ENCODE peak calls at places on chromosomes 1 and 21, in nine cellular contexts. One of them, this sample, is unnamed.

GRCh38 chr1:247362074-247362597 is 30.5 kb upstream of the ZNF496 start:
- DNase-seq in stimulated activated CD8-positive, alpha-beta memory T cell treated with anti-CD3 and anti-CD28 coated beads, Interleukin-12 subunit alpha, Interleukin-12 subunit beta, amount 100 ng/mL, for 1 hour: no peak
- DNase-seq in neural progenitor cell: no peak
- DNase-seq in HFF-Myc: no peak
- DNase-seq in upper lobe of right lung: no peak
- DNase-seq in activated B cell treated with CpG ODN at 0.5 μM for 24 hours: no peak
- DNase-seq in foreskin fibroblast: no peak
- DNase-seq in fibroblast of lung: no peak
- DNase-seq in HFFc6: no peak
- DNase-seq in this sample: no peak

GRCh38 chr1:36380782-36381181 is 4.9 kb downstream of the STK40 start:
- DNase-seq in stimulated activated CD8-positive, alpha-beta memory T cell treated with anti-CD3 and anti-CD28 coated beads, Interleukin-12 subunit alpha, Interleukin-12 subunit beta, amount 100 ng/mL, for 1 hour: no peak
- DNase-seq in neural progenitor cell: no peak
- DNase-seq in HFF-Myc: no peak
- DNase-seq in upper lobe of right lung: no peak
- DNase-seq in activated B cell treated with CpG ODN at 0.5 μM for 24 hours: no peak
- DNase-seq in foreskin fibroblast: no peak
- DNase-seq in fibroblast of lung: no peak
- DNase-seq in HFFc6: no peak
- DNase-seq in this sample: no peak

GRCh38 chr1:109904105-109904817 is 6.4 kb upstream of the CSF1 start:
- DNase-seq in stimulated activated CD8-positive, alpha-beta memory T cell treated with anti-CD3 and anti-CD28 coated beads, Interleukin-12 subunit alpha, Interleukin-12 subunit beta, amount 100 ng/mL, for 1 hour: no peak
- DNase-seq in neural progenitor cell: no peak
- DNase-seq in HFF-Myc: no peak
- DNase-seq in upper lobe of right lung: no peak
- DNase-seq in activated B cell treated with CpG ODN at 0.5 μM for 24 hours: no peak
- DNase-seq in foreskin fibroblast: no peak
- DNase-seq in fibroblast of lung: peak; percentile 58
- DNase-seq in HFFc6: no peak
- DNase-seq in this sample: no peak

GRCh38 chr21:41948901-41949300 is 4.9 kb downstream of the C2CD2 start:
- DNase-seq in stimulated activated CD8-positive, alpha-beta memory T cell treated with anti-CD3 and anti-CD28 coated beads, Interleukin-12 subunit alpha, Interleukin-12 subunit beta, amount 100 ng/mL, for 1 hour: no peak
- DNase-seq in neural progenitor cell: no peak
- DNase-seq in HFF-Myc: no peak
- DNase-seq in upper lobe of right lung: no peak
- DNase-seq in activated B cell treated with CpG ODN at 0.5 μM for 24 hours: no peak
- DNase-seq in foreskin fibroblast: no peak
- DNase-seq in fibroblast of lung: no peak
- DNase-seq in HFFc6: no peak
- DNase-seq in this sample: no peak

GRCh38 chr1:6034750-6035096 is 11.0 kb upstream of the KCNAB2 start:
- DNase-seq in stimulated activated CD8-positive, alpha-beta memory T cell treated with anti-CD3 and anti-CD28 coated beads, Interleukin-12 subunit alpha, Interleukin-12 subunit beta, amount 100 ng/mL, for 1 hour: no peak
- DNase-seq in neural progenitor cell: no peak
- DNase-seq in HFF-Myc: no peak
- DNase-seq in upper lobe of right lung: no peak
- DNase-seq in activated B cell treated with CpG ODN at 0.5 μM for 24 hours: no peak
- DNase-seq in foreskin fibroblast: no peak
- DNase-seq in fibroblast of lung: no peak
- DNase-seq in HFFc6: no peak
- DNase-seq in this sample: no peak

GRCh38 chr1:222521299-222522104 is 26.4 kb downstream of the HHIPL2 start:
- DNase-seq in stimulated activated CD8-positive, alpha-beta memory T cell treated with anti-CD3 and anti-CD28 coated beads, Interleukin-12 subunit alpha, Interleukin-12 subunit beta, amount 100 ng/mL, for 1 hour: no peak
- DNase-seq in neural progenitor cell: no peak
- DNase-seq in HFF-Myc: peak; percentile 61
- DNase-seq in upper lobe of right lung: no peak
- DNase-seq in activated B cell treated with CpG ODN at 0.5 μM for 24 hours: no peak
- DNase-seq in foreskin fibroblast: peak; percentile 81
- DNase-seq in fibroblast of lung: peak; percentile 53
- DNase-seq in HFFc6: peak; percentile 82
- DNase-seq in this sample: no peak

GRCh38 chr1:21774835-21775541 is 8.0 kb downstream of the USP48 start:
- DNase-seq in stimulated activated CD8-positive, alpha-beta memory T cell treated with anti-CD3 and anti-CD28 coated beads, Interleukin-12 subunit alpha, Interleukin-12 subunit beta, amount 100 ng/mL, for 1 hour: no peak
- DNase-seq in neural progenitor cell: no peak
- DNase-seq in HFF-Myc: no peak
- DNase-seq in upper lobe of right lung: no peak
- DNase-seq in activated B cell treated with CpG ODN at 0.5 μM for 24 hours: no peak
- DNase-seq in foreskin fibroblast: no peak
- DNase-seq in fibroblast of lung: no peak
- DNase-seq in HFFc6: no peak
- DNase-seq in this sample: no peak

GRCh38 chr1:190168893-190169292 is 308.8 kb downstream of the BRINP3 start:
- DNase-seq in stimulated activated CD8-positive, alpha-beta memory T cell treated with anti-CD3 and anti-CD28 coated beads, Interleukin-12 subunit alpha, Interleukin-12 subunit beta, amount 100 ng/mL, for 1 hour: no peak
- DNase-seq in neural progenitor cell: no peak
- DNase-seq in HFF-Myc: no peak
- DNase-seq in upper lobe of right lung: no peak
- DNase-seq in activated B cell treated with CpG ODN at 0.5 μM for 24 hours: no peak
- DNase-seq in foreskin fibroblast: no peak
- DNase-seq in fibroblast of lung: peak; percentile 39
- DNase-seq in HFFc6: no peak
- DNase-seq in this sample: no peak

GRCh38 chr1:204584699-204585372 is 68.6 kb downstream of the MDM4 start:
- DNase-seq in stimulated activated CD8-positive, alpha-beta memory T cell treated with anti-CD3 and anti-CD28 coated beads, Interleukin-12 subunit alpha, Interleukin-12 subunit beta, amount 100 ng/mL, for 1 hour: no peak
- DNase-seq in neural progenitor cell: no peak
- DNase-seq in HFF-Myc: no peak
- DNase-seq in upper lobe of right lung: no peak
- DNase-seq in activated B cell treated with CpG ODN at 0.5 μM for 24 hours: no peak
- DNase-seq in foreskin fibroblast: no peak
- DNase-seq in fibroblast of lung: no peak
- DNase-seq in HFFc6: no peak
- DNase-seq in this sample: no peak

GRCh38 chr1:184199797-184200170 is 148.3 kb downstream of the TSEN15 start:
- DNase-seq in stimulated activated CD8-positive, alpha-beta memory T cell treated with anti-CD3 and anti-CD28 coated beads, Interleukin-12 subunit alpha, Interleukin-12 subunit beta, amount 100 ng/mL, for 1 hour: no peak
- DNase-seq in neural progenitor cell: peak; percentile 33
- DNase-seq in HFF-Myc: no peak
- DNase-seq in upper lobe of right lung: no peak
- DNase-seq in activated B cell treated with CpG ODN at 0.5 μM for 24 hours: no peak
- DNase-seq in foreskin fibroblast: no peak
- DNase-seq in fibroblast of lung: no peak
- DNase-seq in HFFc6: no peak
- DNase-seq in this sample: no peak

GRCh38 chr1:54934869-54935268 is 45.6 kb upstream of the TMEM61 start:
- DNase-seq in stimulated activated CD8-positive, alpha-beta memory T cell treated with anti-CD3 and anti-CD28 coated beads, Interleukin-12 subunit alpha, Interleukin-12 subunit beta, amount 100 ng/mL, for 1 hour: no peak
- DNase-seq in neural progenitor cell: no peak
- DNase-seq in HFF-Myc: peak; percentile 85
- DNase-seq in upper lobe of right lung: no peak
- DNase-seq in activated B cell treated with CpG ODN at 0.5 μM for 24 hours: no peak
- DNase-seq in foreskin fibroblast: peak; percentile 85
- DNase-seq in fibroblast of lung: peak; percentile 96
- DNase-seq in HFFc6: peak; percentile 88
- DNase-seq in this sample: peak; percentile 88

GRCh38 chr1:86546787-86547221 is at the start of gene CLCA4:
- DNase-seq in stimulated activated CD8-positive, alpha-beta memory T cell treated with anti-CD3 and anti-CD28 coated beads, Interleukin-12 subunit alpha, Interleukin-12 subunit beta, amount 100 ng/mL, for 1 hour: no peak
- DNase-seq in neural progenitor cell: no peak
- DNase-seq in HFF-Myc: no peak
- DNase-seq in upper lobe of right lung: no peak
- DNase-seq in activated B cell treated with CpG ODN at 0.5 μM for 24 hours: no peak
- DNase-seq in foreskin fibroblast: no peak
- DNase-seq in fibroblast of lung: no peak
- DNase-seq in HFFc6: no peak
- DNase-seq in this sample: no peak

GRCh38 chr1:24966121-24966723 is 36.1 kb upstream of the RUNX3 start:
- DNase-seq in stimulated activated CD8-positive, alpha-beta memory T cell treated with anti-CD3 and anti-CD28 coated beads, Interleukin-12 subunit alpha, Interleukin-12 subunit beta, amount 100 ng/mL, for 1 hour: no peak
- DNase-seq in neural progenitor cell: no peak
- DNase-seq in HFF-Myc: no peak
- DNase-seq in upper lobe of right lung: no peak
- DNase-seq in activated B cell treated with CpG ODN at 0.5 μM for 24 hours: no peak
- DNase-seq in foreskin fibroblast: no peak
- DNase-seq in fibroblast of lung: no peak
- DNase-seq in HFFc6: no peak
- DNase-seq in this sample: no peak

GRCh38 chr1:51819810-51820209 is 58.7 kb downstream of the NRDC start:
- DNase-seq in stimulated activated CD8-positive, alpha-beta memory T cell treated with anti-CD3 and anti-CD28 coated beads, Interleukin-12 subunit alpha, Interleukin-12 subunit beta, amount 100 ng/mL, for 1 hour: no peak
- DNase-seq in neural progenitor cell: no peak
- DNase-seq in HFF-Myc: no peak
- DNase-seq in upper lobe of right lung: no peak
- DNase-seq in activated B cell treated with CpG ODN at 0.5 μM for 24 hours: no peak
- DNase-seq in foreskin fibroblast: no peak
- DNase-seq in fibroblast of lung: peak; percentile 13
- DNase-seq in HFFc6: no peak
- DNase-seq in this sample: no peak

GRCh38 chr1:239635276-239635675 is 248.9 kb downstream of the CHRM3 start:
- DNase-seq in stimulated activated CD8-positive, alpha-beta memory T cell treated with anti-CD3 and anti-CD28 coated beads, Interleukin-12 subunit alpha, Interleukin-12 subunit beta, amount 100 ng/mL, for 1 hour: no peak
- DNase-seq in neural progenitor cell: no peak
- DNase-seq in HFF-Myc: no peak
- DNase-seq in upper lobe of right lung: no peak
- DNase-seq in activated B cell treated with CpG ODN at 0.5 μM for 24 hours: no peak
- DNase-seq in foreskin fibroblast: no peak
- DNase-seq in fibroblast of lung: no peak
- DNase-seq in HFFc6: no peak
- DNase-seq in this sample: no peak

GRCh38 chr21:33451634-33452071 is 28.1 kb downstream of the TMEM50B start:
- DNase-seq in stimulated activated CD8-positive, alpha-beta memory T cell treated with anti-CD3 and anti-CD28 coated beads, Interleukin-12 subunit alpha, Interleukin-12 subunit beta, amount 100 ng/mL, for 1 hour: no peak
- DNase-seq in neural progenitor cell: no peak
- DNase-seq in HFF-Myc: no peak
- DNase-seq in upper lobe of right lung: no peak
- DNase-seq in activated B cell treated with CpG ODN at 0.5 μM for 24 hours: no peak
- DNase-seq in foreskin fibroblast: peak; percentile 14
- DNase-seq in fibroblast of lung: peak; percentile 22
- DNase-seq in HFFc6: peak; percentile 32
- DNase-seq in this sample: no peak

GRCh38 chr1:113048064-113048463 is 24.9 kb upstream of the LRIG2 start:
- DNase-seq in stimulated activated CD8-positive, alpha-beta memory T cell treated with anti-CD3 and anti-CD28 coated beads, Interleukin-12 subunit alpha, Interleukin-12 subunit beta, amount 100 ng/mL, for 1 hour: no peak
- DNase-seq in neural progenitor cell: no peak
- DNase-seq in HFF-Myc: no peak
- DNase-seq in upper lobe of right lung: no peak
- DNase-seq in activated B cell treated with CpG ODN at 0.5 μM for 24 hours: no peak
- DNase-seq in foreskin fibroblast: no peak
- DNase-seq in fibroblast of lung: no peak
- DNase-seq in HFFc6: no peak
- DNase-seq in this sample: no peak

GRCh38 chr1:25245809-25246599 is 1.2 kb downstream of the RSRP1 start:
- DNase-seq in stimulated activated CD8-positive, alpha-beta memory T cell treated with anti-CD3 and anti-CD28 coated beads, Interleukin-12 subunit alpha, Interleukin-12 subunit beta, amount 100 ng/mL, for 1 hour: no peak
- DNase-seq in neural progenitor cell: peak; percentile 31
- DNase-seq in HFF-Myc: no peak
- DNase-seq in upper lobe of right lung: no peak
- DNase-seq in activated B cell treated with CpG ODN at 0.5 μM for 24 hours: no peak
- DNase-seq in foreskin fibroblast: no peak
- DNase-seq in fibroblast of lung: peak; percentile 29
- DNase-seq in HFFc6: peak; percentile 39
- DNase-seq in this sample: no peak

GRCh38 chr1:19067187-19067911 is 110.9 kb upstream of the IFFO2 start:
- DNase-seq in stimulated activated CD8-positive, alpha-beta memory T cell treated with anti-CD3 and anti-CD28 coated beads, Interleukin-12 subunit alpha, Interleukin-12 subunit beta, amount 100 ng/mL, for 1 hour: no peak
- DNase-seq in neural progenitor cell: peak; percentile 82
- DNase-seq in HFF-Myc: no peak
- DNase-seq in upper lobe of right lung: no peak
- DNase-seq in activated B cell treated with CpG ODN at 0.5 μM for 24 hours: no peak
- DNase-seq in foreskin fibroblast: no peak
- DNase-seq in fibroblast of lung: no peak
- DNase-seq in HFFc6: no peak
- DNase-seq in this sample: no peak

GRCh38 chr1:160868141-160868540 is 5.5 kb upstream of the CD244 start:
- DNase-seq in stimulated activated CD8-positive, alpha-beta memory T cell treated with anti-CD3 and anti-CD28 coated beads, Interleukin-12 subunit alpha, Interleukin-12 subunit beta, amount 100 ng/mL, for 1 hour: no peak
- DNase-seq in neural progenitor cell: no peak
- DNase-seq in HFF-Myc: no peak
- DNase-seq in upper lobe of right lung: no peak
- DNase-seq in activated B cell treated with CpG ODN at 0.5 μM for 24 hours: no peak
- DNase-seq in foreskin fibroblast: no peak
- DNase-seq in fibroblast of lung: no peak
- DNase-seq in HFFc6: no peak
- DNase-seq in this sample: no peak

GRCh38 chr1:1434131-1434811 is 1.2 kb upstream of the VWA1 start:
- DNase-seq in stimulated activated CD8-positive, alpha-beta memory T cell treated with anti-CD3 and anti-CD28 coated beads, Interleukin-12 subunit alpha, Interleukin-12 subunit beta, amount 100 ng/mL, for 1 hour: no peak
- DNase-seq in neural progenitor cell: peak; percentile 49
- DNase-seq in HFF-Myc: no peak
- DNase-seq in upper lobe of right lung: peak; percentile 88
- DNase-seq in activated B cell treated with CpG ODN at 0.5 μM for 24 hours: no peak
- DNase-seq in foreskin fibroblast: no peak
- DNase-seq in fibroblast of lung: peak; percentile 45
- DNase-seq in HFFc6: no peak
- DNase-seq in this sample: no peak

GRCh38 chr1:2368053-2368744 is 23.2 kb downstream of the MORN1 start:
- DNase-seq in stimulated activated CD8-positive, alpha-beta memory T cell treated with anti-CD3 and anti-CD28 coated beads, Interleukin-12 subunit alpha, Interleukin-12 subunit beta, amount 100 ng/mL, for 1 hour: no peak
- DNase-seq in neural progenitor cell: no peak
- DNase-seq in HFF-Myc: no peak
- DNase-seq in upper lobe of right lung: peak; percentile 26
- DNase-seq in activated B cell treated with CpG ODN at 0.5 μM for 24 hours: no peak
- DNase-seq in foreskin fibroblast: no peak
- DNase-seq in fibroblast of lung: no peak
- DNase-seq in HFFc6: no peak
- DNase-seq in this sample: no peak

GRCh38 chr1:67540025-67540732 is 110.0 kb upstream of the SERBP1 start:
- DNase-seq in stimulated activated CD8-positive, alpha-beta memory T cell treated with anti-CD3 and anti-CD28 coated beads, Interleukin-12 subunit alpha, Interleukin-12 subunit beta, amount 100 ng/mL, for 1 hour: no peak
- DNase-seq in neural progenitor cell: no peak
- DNase-seq in HFF-Myc: no peak
- DNase-seq in upper lobe of right lung: no peak
- DNase-seq in activated B cell treated with CpG ODN at 0.5 μM for 24 hours: no peak
- DNase-seq in foreskin fibroblast: no peak
- DNase-seq in fibroblast of lung: no peak
- DNase-seq in HFFc6: no peak
- DNase-seq in this sample: no peak

GRCh38 chr1:116377564-116378529 is 4.8 kb downstream of the ATP1A1 start:
- DNase-seq in stimulated activated CD8-positive, alpha-beta memory T cell treated with anti-CD3 and anti-CD28 coated beads, Interleukin-12 subunit alpha, Interleukin-12 subunit beta, amount 100 ng/mL, for 1 hour: no peak
- DNase-seq in neural progenitor cell: no peak
- DNase-seq in HFF-Myc: peak; percentile 54
- DNase-seq in upper lobe of right lung: no peak
- DNase-seq in activated B cell treated with CpG ODN at 0.5 μM for 24 hours: peak; percentile 18
- DNase-seq in foreskin fibroblast: peak; percentile 81
- DNase-seq in fibroblast of lung: peak; percentile 96
- DNase-seq in HFFc6: peak; percentile 92
- DNase-seq in this sample: peak; percentile 75

GRCh38 chr1:226973898-226974543 is 33.9 kb downstream of the COQ8A start:
- DNase-seq in stimulated activated CD8-positive, alpha-beta memory T cell treated with anti-CD3 and anti-CD28 coated beads, Interleukin-12 subunit alpha, Interleukin-12 subunit beta, amount 100 ng/mL, for 1 hour: no peak
- DNase-seq in neural progenitor cell: no peak
- DNase-seq in HFF-Myc: no peak
- DNase-seq in upper lobe of right lung: no peak
- DNase-seq in activated B cell treated with CpG ODN at 0.5 μM for 24 hours: no peak
- DNase-seq in foreskin fibroblast: peak; percentile 24
- DNase-seq in fibroblast of lung: peak; percentile 6
- DNase-seq in HFFc6: no peak
- DNase-seq in this sample: no peak

GRCh38 chr21:25916226-25916625 is 181.5 kb downstream of the GABPA start:
- DNase-seq in stimulated activated CD8-positive, alpha-beta memory T cell treated with anti-CD3 and anti-CD28 coated beads, Interleukin-12 subunit alpha, Interleukin-12 subunit beta, amount 100 ng/mL, for 1 hour: no peak
- DNase-seq in neural progenitor cell: no peak
- DNase-seq in HFF-Myc: no peak
- DNase-seq in upper lobe of right lung: no peak
- DNase-seq in activated B cell treated with CpG ODN at 0.5 μM for 24 hours: no peak
- DNase-seq in foreskin fibroblast: no peak
- DNase-seq in fibroblast of lung: peak; percentile 66
- DNase-seq in HFFc6: no peak
- DNase-seq in this sample: no peak

GRCh38 chr1:241883159-241883558 is 35.2 kb downstream of the EXO1 start:
- DNase-seq in stimulated activated CD8-positive, alpha-beta memory T cell treated with anti-CD3 and anti-CD28 coated beads, Interleukin-12 subunit alpha, Interleukin-12 subunit beta, amount 100 ng/mL, for 1 hour: no peak
- DNase-seq in neural progenitor cell: no peak
- DNase-seq in HFF-Myc: no peak
- DNase-seq in upper lobe of right lung: no peak
- DNase-seq in activated B cell treated with CpG ODN at 0.5 μM for 24 hours: no peak
- DNase-seq in foreskin fibroblast: no peak
- DNase-seq in fibroblast of lung: no peak
- DNase-seq in HFFc6: no peak
- DNase-seq in this sample: no peak

This sample was measured in AG04450.